ENCODE peak calls at places on chromosomes 12 and 14, in four cellular contexts. N is retinal pigment epithelial cell, R is left ventricle myocardium inferior, Z is NCI-H2081. A is an unnamed sample.

GRCh38 chr12:110844551-110845395 is 2.0 kb upstream of the CCDC63 start:
- DNase-seq in N (no peak), R (peak; percentile 62), Z (no peak), A (no peak)

GRCh38 chr12:98478606-98479005 is 36.8 kb upstream of the TMPO start:
- DNase-seq in N (no peak), R (no peak), Z (no peak), A (no peak)

GRCh38 chr12:129337413-129337812 is 484.1 kb downstream of the GLT1D1 start:
- DNase-seq in N (no peak), R (no peak), Z (no peak), A (no peak)

GRCh38 chr12:113070117-113070906 is 13.8 kb downstream of the DTX1 start:
- DNase-seq in N (no peak), R (peak; percentile 37), Z (no peak), A (no peak)

GRCh38 chr14:21902561-21903199 is 229.1 kb upstream of the OR4E1 start:
- DNase-seq in N (no peak), R (no peak), Z (no peak), A (peak; percentile 47)

GRCh38 chr14:96723946-96724345 is 73.2 kb upstream of the VRK1 start:
- DNase-seq in N (no peak), R (no peak), Z (no peak), A (no peak)

GRCh38 chr12:90611891-90612290 is 343.1 kb downstream of the CCER1 start:
- DNase-seq in N (no peak), R (no peak), Z (no peak), A (no peak)

GRCh38 chr12:57003395-57003794 is 3.0 kb downstream of the ZBTB39 start:
- DNase-seq in N (no peak), R (no peak), Z (no peak), A (no peak)

GRCh38 chr14:23186913-23187654 is 3.6 kb upstream of the SLC7A8 start:
- DNase-seq in N (no peak), R (no peak), Z (peak; percentile 24), A (peak; percentile 86)

GRCh38 chr12:62882140-62882539 is 52.8 kb downstream of the PPM1H start:
- DNase-seq in N (no peak), R (no peak), Z (no peak), A (no peak)

GRCh38 chr12:130429656-130430505 is 92.2 kb downstream of the PIWIL1 start:
- DNase-seq in N (no peak), R (no peak), Z (no peak), A (no peak)

GRCh38 chr14:95098984-95099599 is 58.2 kb downstream of the DICER1 start:
- DNase-seq in N (no peak), R (peak; percentile 54), Z (peak; percentile 30), A (peak; percentile 61)

GRCh38 chr12:52181757-52182156 is 10.1 kb downstream of the KRT80 start:
- DNase-seq in N (no peak), R (no peak), Z (peak; percentile 89), A (no peak)

GRCh38 chr12:117850048-117850447 is 118.7 kb downstream of the KSR2 start:
- DNase-seq in N (no peak), R (no peak), Z (peak; percentile 43), A (peak; percentile 73)

GRCh38 chr12:47156167-47156736 is 76.5 kb upstream of the AMIGO2 start:
- DNase-seq in N (no peak), R (no peak), Z (no peak), A (no peak)

GRCh38 chr14:60775296-60775695 is 40.7 kb downstream of the MNAT1 start:
- DNase-seq in N (peak; percentile 8), R (no peak), Z (no peak), A (peak; percentile 57)

GRCh38 chr12:80107221-80107620 is 7.9 kb downstream of the OTOGL start:
- DNase-seq in N (no peak), R (no peak), Z (no peak), A (no peak)

GRCh38 chr12:121934318-121934682 is 15.9 kb downstream of the CFAP251 start:
- DNase-seq in N (no peak), R (no peak), Z (no peak), A (no peak)

GRCh38 chr14:53900499-53900898 is 56.1 kb downstream of the BMP4 start:
- DNase-seq in N (no peak), R (peak; percentile 67), Z (no peak), A (no peak)

GRCh38 chr14:55889124-55889523 is 229.1 kb upstream of the PELI2 start:
- DNase-seq in N (peak; percentile 69), R (no peak), Z (peak; percentile 85), A (no peak)

GRCh38 chr12:129704232-129704830 is 199.5 kb downstream of the TMEM132D start:
- DNase-seq in N (no peak), R (no peak), Z (peak; percentile 44), A (no peak)

GRCh38 chr14:96797943-96798349 is 764 bp downstream of the VRK1 start:
- DNase-seq in N (no peak), R (no peak), Z (no peak), A (peak; percentile 40)

GRCh38 chr12:632102-632696 is 31.0 kb downstream of the NINJ2 start:
- DNase-seq in N (peak; percentile 95), R (no peak), Z (no peak), A (peak; percentile 85)

GRCh38 chr14:93980464-93981201 is 4.3 kb upstream of the ASB2 start:
- DNase-seq in N (no peak), R (peak; percentile 85), Z (no peak), A (no peak)

GRCh38 chr12:58750484-58750883 is 169.8 kb downstream of the LRIG3 start:
- DNase-seq in N (no peak), R (no peak), Z (no peak), A (peak; percentile 28)